ENCODE peak calls at places on chromosomes 4 and X, in eight cellular contexts. R, P, B, N, O, X, W and I are unnamed samples.

GRCh38 chrX:120740072-120740471 is 110.2 kb upstream of the C1GALT1C1 start:
- DNase-seq in R (no peak), P (no peak), B (no peak), N (no peak), O (no peak), X (no peak), W (no peak), I (no peak)

GRCh38 chrX:40573763-40574162 is 7.0 kb upstream of the ATP6AP2 start:
- DNase-seq in R (peak; percentile 14), P (no peak), B (no peak), N (no peak), O (no peak), X (peak; percentile 11), W (no peak), I (no peak)

GRCh38 chr4:173231916-173232315 is 63.3 kb downstream of the GALNT7 start:
- DNase-seq in R (no peak), P (peak; percentile 24), B (no peak), N (no peak), O (no peak), X (peak; percentile 18), W (no peak), I (no peak)

GRCh38 chr4:104025251-104025650 is 305.5 kb upstream of the TACR3 start:
- DNase-seq in R (no peak), P (no peak), B (no peak), N (no peak), O (no peak), X (no peak), W (no peak), I (no peak)

GRCh38 chr4:69800599-69800998 is 40.2 kb upstream of the SULT1B1 start:
- DNase-seq in R (no peak), P (no peak), B (no peak), N (no peak), O (no peak), X (no peak), W (no peak), I (no peak)

GRCh38 chrX:109357714-109358113 is 124.2 kb downstream of the GUCY2F start:
- DNase-seq in R (no peak), P (no peak), B (no peak), N (no peak), O (no peak), X (no peak), W (no peak), I (no peak)

GRCh38 chrX:121649414-121649813 is 602.0 kb downstream of the GLUD2 start:
- DNase-seq in R (no peak), P (no peak), B (no peak), N (no peak), O (no peak), X (no peak), W (no peak), I (no peak)

GRCh38 chr4:89906787-89907521 is 12.3 kb downstream of the MMRN1 start:
- DNase-seq in R (no peak), P (no peak), B (no peak), N (no peak), O (no peak), X (no peak), W (no peak), I (no peak)

GRCh38 chrX:71998836-71999509 is 88.3 kb downstream of the NHSL2 start:
- DNase-seq in R (peak; percentile 39), P (peak; percentile 42), B (no peak), N (no peak), O (no peak), X (no peak), W (no peak), I (no peak)

GRCh38 chrX:109793191-109793590 is 60.1 kb upstream of the ACSL4 start:
- DNase-seq in R (no peak), P (no peak), B (no peak), N (no peak), O (no peak), X (no peak), W (no peak), I (no peak)

GRCh38 chr4:184954482-184954881 is 63.8 kb upstream of the HELT start:
- DNase-seq in R (no peak), P (no peak), B (peak; percentile 38), N (no peak), O (no peak), X (no peak), W (no peak), I (no peak)

GRCh38 chr4:124334119-124334518 is 378.4 kb downstream of the ANKRD50 start:
- DNase-seq in R (no peak), P (peak; percentile 10), B (no peak), N (no peak), O (no peak), X (peak; percentile 89), W (peak; percentile 80), I (no peak)

GRCh38 chr4:168656055-168656660 is 159.3 kb downstream of the PALLD start:
- DNase-seq in R (no peak), P (no peak), B (no peak), N (no peak), O (no peak), X (peak; percentile 94), W (no peak), I (no peak)

GRCh38 chr4:117549624-117550023 is 464.2 kb upstream of the TRAM1L1 start:
- DNase-seq in R (no peak), P (no peak), B (no peak), N (no peak), O (no peak), X (no peak), W (no peak), I (no peak)

GRCh38 chr4:124067031-124067430 is 645.5 kb downstream of the ANKRD50 start:
- DNase-seq in R (no peak), P (no peak), B (no peak), N (no peak), O (no peak), X (peak; percentile 41), W (no peak), I (no peak)

GRCh38 chr4:38889143-38889542 is 21.5 kb downstream of the FAM114A1 start:
- DNase-seq in R (no peak), P (no peak), B (no peak), N (no peak), O (no peak), X (peak; percentile 87), W (no peak), I (no peak)
- H3K36me3 ChIP-seq in R (no peaks in the 10 kb centered on the region), P (no peaks in the 10 kb centered on the region), B (peaks cover 24% of the 10 kb centered on the region), N (peaks cover 10% of the 10 kb centered on the region), O (no peaks in the 10 kb centered on the region), X (peaks cover 33% of the 10 kb centered on the region), W (no peaks in the 10 kb centered on the region), I (peaks cover 21% of the 10 kb centered on the region)

DNA sequence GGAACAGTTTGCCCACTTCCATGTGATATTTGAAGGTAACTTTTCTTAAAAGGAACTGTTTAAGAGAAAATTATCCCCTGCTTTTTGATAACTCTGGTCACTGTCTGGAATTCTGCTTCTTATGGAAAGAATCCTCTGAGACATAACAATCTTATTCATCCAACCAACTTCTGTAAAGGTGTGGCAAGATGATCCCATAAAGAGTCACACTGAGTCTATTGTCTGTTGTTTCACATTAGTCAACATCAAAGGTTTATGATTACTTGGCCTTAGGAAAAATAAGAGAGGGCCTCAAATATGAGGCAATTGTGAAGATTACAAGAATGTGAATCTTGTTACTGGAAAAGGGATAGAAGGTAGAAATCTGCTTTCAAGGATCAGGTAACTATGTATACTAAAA is 88.0 kb upstream of the MAGEB18 start:
- DNase-seq in R (no peak), P (no peak), B (no peak), N (no peak), O (no peak), X (no peak), W (no peak), I (no peak)
- H3K27ac ChIP-seq in R (no peak overlapping the region), P (no peak overlapping the region), B (no peak overlapping the region), N (no peak overlapping the region), O (no peak overlapping the region), X (no peak overlapping the region), W (no peak overlapping the region), I (no peak overlapping the region)

GRCh38 chr4:139943277-139943676 is 210.7 kb downstream of the MAML3 start:
- DNase-seq in R (no peak), P (no peak), B (no peak), N (no peak), O (no peak), X (no peak), W (no peak), I (no peak)

GRCh38 chr4:139942284-139942683 is 211.7 kb downstream of the MAML3 start:
- DNase-seq in R (no peak), P (no peak), B (no peak), N (no peak), O (no peak), X (no peak), W (no peak), I (no peak)

GRCh38 chr4:139935911-139936310 is 218.1 kb downstream of the MAML3 start:
- DNase-seq in R (no peak), P (no peak), B (no peak), N (no peak), O (no peak), X (no peak), W (no peak), I (no peak)

GRCh38 chr4:139938414-139938813 is 215.6 kb downstream of the MAML3 start:
- DNase-seq in R (no peak), P (no peak), B (no peak), N (no peak), O (no peak), X (no peak), W (no peak), I (no peak)

DNA sequence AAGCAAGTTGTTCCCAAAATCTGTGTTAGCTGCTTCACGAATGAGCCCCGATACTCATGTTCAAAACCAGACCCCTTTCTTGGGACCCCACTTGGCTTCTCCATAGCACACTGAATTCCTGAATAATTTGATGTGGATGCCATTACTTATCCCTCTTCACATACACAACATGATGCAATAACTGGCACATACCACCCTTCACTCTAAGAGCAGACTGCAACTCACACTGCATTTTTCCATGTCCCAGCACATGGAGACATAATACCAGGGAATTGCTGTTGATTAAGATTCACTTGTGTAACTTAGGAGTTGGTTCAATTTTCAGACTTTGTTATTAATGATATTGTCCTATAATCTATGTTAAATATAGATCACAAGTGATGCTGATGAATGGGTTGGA is 213.4 kb downstream of the MAML3 start:
- DNase-seq in R (no peak), P (no peak), B (no peak), N (no peak), O (no peak), X (no peak), W (no peak), I (no peak)
- H3K36me3 ChIP-seq in R (no peaks in the 10 kb centered on the region), P (no peaks in the 10 kb centered on the region), B (no peaks in the 10 kb centered on the region), N (no peaks in the 10 kb centered on the region), O (no peaks in the 10 kb centered on the region), X (no peaks in the 10 kb centered on the region), W (no peaks in the 10 kb centered on the region), I (no peaks in the 10 kb centered on the region)

DNA sequence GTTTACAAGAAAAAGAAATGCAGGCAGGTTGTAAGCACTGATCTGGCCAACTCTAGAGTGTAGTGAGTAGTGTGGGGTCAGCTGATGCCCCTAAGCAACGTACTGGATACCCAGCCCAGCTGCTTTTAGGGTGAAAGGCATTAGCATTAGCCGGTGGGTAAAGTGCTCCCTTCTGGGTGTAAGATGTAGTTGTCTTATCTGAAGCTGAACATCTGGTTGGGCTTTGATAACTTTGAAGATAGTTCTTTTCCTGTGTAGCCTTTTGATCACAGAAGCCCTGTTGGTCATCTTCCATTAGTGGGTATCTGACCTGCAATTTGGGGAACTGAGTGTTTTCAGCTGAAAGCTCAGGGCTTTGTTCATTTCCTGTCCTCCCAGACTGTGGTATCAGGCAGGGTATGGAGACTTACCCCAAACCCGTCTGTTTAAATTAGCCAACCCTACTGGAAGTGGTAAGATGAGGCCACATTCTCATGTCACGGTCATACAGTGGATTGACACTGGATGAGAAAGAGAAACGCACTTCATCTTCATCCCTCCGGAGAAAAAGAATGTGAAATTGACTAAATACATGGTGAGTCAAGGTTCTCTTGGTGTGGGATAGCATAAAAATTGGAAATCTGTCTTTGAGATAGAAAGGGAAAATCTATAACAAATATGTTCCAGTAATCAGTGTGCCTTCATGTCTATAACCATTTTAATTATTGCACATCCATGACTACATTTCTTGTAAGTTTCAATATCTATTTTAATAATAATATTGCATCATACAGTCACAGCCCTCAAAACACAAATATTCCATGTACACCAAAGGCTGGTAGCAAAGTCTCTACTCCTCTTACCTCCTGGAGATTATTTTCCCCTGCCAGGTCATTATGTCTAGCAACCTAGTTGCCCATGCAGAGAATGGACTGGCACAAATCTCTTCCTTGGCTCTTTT is 8.7 kb downstream of the RHOH start:
- DNase-seq in R (no peak), P (peak; percentile 43), B (no peak), N (peak; percentile 38), O (no peak), X (no peak), W (no peak), I (no peak)
- H3K27ac ChIP-seq in R (peak overlapping the region; percentile 100), P (peak overlapping the region; percentile 97), B (peak overlapping the region; percentile 56), N (peak overlapping the region; percentile 82), O (peak overlapping the region; percentile 44), X (no peak overlapping the region), W (peak overlapping the region; percentile 95), I (peak overlapping the region; percentile 58)